ENCODE peak calls at places on chromosome 18, in nine cellular contexts. One of them, this sample, is unnamed.
A peak's percentile ranks its signal among the peaks of the same experiment; 100 is the strongest.

GRCh38 chr18:45658756-45659155 is 43.5 kb downstream of the SLC14A2 start:
- DNase-seq in IMR-90: peak; percentile 48
- DNase-seq in osteoblast: peak; percentile 88
- DNase-seq in cardiac muscle cell: no peak
- DNase-seq in A549: no peak
- DNase-seq in left ventricle myocardium inferior: no peak
- DNase-seq in OCI-LY7: no peak
- DNase-seq in H9: no peak
- DNase-seq in tibial artery: no peak
- DNase-seq in this sample: no peak

GRCh38 chr18:27862056-27862682 is 314.8 kb downstream of the CDH2 start:
- DNase-seq in IMR-90: no peak
- DNase-seq in osteoblast: no peak
- DNase-seq in cardiac muscle cell: no peak
- DNase-seq in A549: no peak
- DNase-seq in left ventricle myocardium inferior: no peak
- DNase-seq in OCI-LY7: no peak
- DNase-seq in H9: no peak
- DNase-seq in tibial artery: no peak
- DNase-seq in this sample: no peak

GRCh38 chr18:12304351-12305210 is 3.5 kb upstream of the TUBB6 start:
- DNase-seq in IMR-90: peak; percentile 82
- DNase-seq in osteoblast: no peak
- DNase-seq in cardiac muscle cell: no peak
- DNase-seq in A549: no peak
- DNase-seq in left ventricle myocardium inferior: no peak
- DNase-seq in OCI-LY7: no peak
- DNase-seq in H9: no peak
- DNase-seq in tibial artery: no peak
- DNase-seq in this sample: no peak

GRCh38 chr18:36492604-36493329 is 195.3 kb downstream of the FHOD3 start:
- DNase-seq in IMR-90: no peak
- DNase-seq in osteoblast: no peak
- DNase-seq in cardiac muscle cell: no peak
- DNase-seq in A549: no peak
- DNase-seq in left ventricle myocardium inferior: no peak
- DNase-seq in OCI-LY7: no peak
- DNase-seq in H9: no peak
- DNase-seq in tibial artery: no peak
- DNase-seq in this sample: no peak

GRCh38 chr18:45926691-45927090 is 40.4 kb downstream of the EPG5 start:
- DNase-seq in IMR-90: no peak
- DNase-seq in osteoblast: no peak
- DNase-seq in cardiac muscle cell: no peak
- DNase-seq in A549: no peak
- DNase-seq in left ventricle myocardium inferior: no peak
- DNase-seq in OCI-LY7: no peak
- DNase-seq in H9: no peak
- DNase-seq in tibial artery: no peak
- DNase-seq in this sample: no peak

GRCh38 chr18:48027401-48027931 is 97.0 kb upstream of the SMAD2 start:
- DNase-seq in IMR-90: no peak
- DNase-seq in osteoblast: no peak
- DNase-seq in cardiac muscle cell: no peak
- DNase-seq in A549: no peak
- DNase-seq in left ventricle myocardium inferior: no peak
- DNase-seq in OCI-LY7: no peak
- DNase-seq in H9: no peak
- DNase-seq in tibial artery: peak; percentile 67
- DNase-seq in this sample: no peak

GRCh38 chr18:6607348-6607747 is 122.2 kb upstream of the ARHGAP28 start:
- DNase-seq in IMR-90: no peak
- DNase-seq in osteoblast: no peak
- DNase-seq in cardiac muscle cell: no peak
- DNase-seq in A549: no peak
- DNase-seq in left ventricle myocardium inferior: no peak
- DNase-seq in OCI-LY7: no peak
- DNase-seq in H9: no peak
- DNase-seq in tibial artery: no peak
- DNase-seq in this sample: no peak

GRCh38 chr18:48663931-48664847 is 125.4 kb downstream of the CTIF start:
- DNase-seq in IMR-90: peak; percentile 36
- DNase-seq in osteoblast: peak; percentile 97
- DNase-seq in cardiac muscle cell: peak; percentile 68
- DNase-seq in A549: peak; percentile 39
- DNase-seq in left ventricle myocardium inferior: peak; percentile 71
- DNase-seq in OCI-LY7: peak; percentile 25
- DNase-seq in H9: peak; percentile 85
- DNase-seq in tibial artery: peak; percentile 52
- DNase-seq in this sample: peak; percentile 68

GRCh38 chr18:10432781-10433180 is 21.7 kb upstream of the APCDD1 start:
- DNase-seq in IMR-90: no peak
- DNase-seq in osteoblast: no peak
- DNase-seq in cardiac muscle cell: no peak
- DNase-seq in A549: no peak
- DNase-seq in left ventricle myocardium inferior: no peak
- DNase-seq in OCI-LY7: no peak
- DNase-seq in H9: no peak
- DNase-seq in tibial artery: peak; percentile 28
- DNase-seq in this sample: no peak

GRCh38 chr18:46916551-46917107 is 678 bp downstream of the PIAS2 start:
- DNase-seq in IMR-90: peak; percentile 36
- DNase-seq in osteoblast: peak; percentile 93
- DNase-seq in cardiac muscle cell: no peak
- DNase-seq in A549: peak; percentile 14
- DNase-seq in left ventricle myocardium inferior: no peak
- DNase-seq in OCI-LY7: peak; percentile 42
- DNase-seq in H9: peak; percentile 39
- DNase-seq in tibial artery: no peak
- DNase-seq in this sample: peak; percentile 19

GRCh38 chr18:12768622-12769021 is 65.8 kb downstream of the PSMG2 start:
- DNase-seq in IMR-90: peak; percentile 50
- DNase-seq in osteoblast: peak; percentile 91
- DNase-seq in cardiac muscle cell: no peak
- DNase-seq in A549: no peak
- DNase-seq in left ventricle myocardium inferior: no peak
- DNase-seq in OCI-LY7: no peak
- DNase-seq in H9: no peak
- DNase-seq in tibial artery: no peak
- DNase-seq in this sample: no peak

GRCh38 chr18:31513189-31513907 is 15.4 kb downstream of the DSG2 start:
- DNase-seq in IMR-90: peak; percentile 48
- DNase-seq in osteoblast: no peak
- DNase-seq in cardiac muscle cell: no peak
- DNase-seq in A549: peak; percentile 67
- DNase-seq in left ventricle myocardium inferior: no peak
- DNase-seq in OCI-LY7: no peak
- DNase-seq in H9: no peak
- DNase-seq in tibial artery: no peak
- DNase-seq in this sample: no peak

GRCh38 chr18:41038071-41038470 is 917.0 kb upstream of the PIK3C3 start:
- DNase-seq in IMR-90: peak; percentile 39
- DNase-seq in osteoblast: no peak
- DNase-seq in cardiac muscle cell: no peak
- DNase-seq in A549: no peak
- DNase-seq in left ventricle myocardium inferior: no peak
- DNase-seq in OCI-LY7: no peak
- DNase-seq in H9: no peak
- DNase-seq in tibial artery: no peak
- DNase-seq in this sample: no peak

GRCh38 chr18:56245856-56246575 is 392.4 kb downstream of the TXNL1 start:
- DNase-seq in IMR-90: peak; percentile 80
- DNase-seq in osteoblast: peak; percentile 29
- DNase-seq in cardiac muscle cell: no peak
- DNase-seq in A549: peak; percentile 5
- DNase-seq in left ventricle myocardium inferior: no peak
- DNase-seq in OCI-LY7: no peak
- DNase-seq in H9: no peak
- DNase-seq in tibial artery: no peak
- DNase-seq in this sample: no peak

GRCh38 chr18:49519041-49519971 is 32.3 kb upstream of the C18orf32 start:
- DNase-seq in IMR-90: no peak
- DNase-seq in osteoblast: no peak
- DNase-seq in cardiac muscle cell: peak; percentile 60
- DNase-seq in A549: no peak
- DNase-seq in left ventricle myocardium inferior: no peak
- DNase-seq in OCI-LY7: no peak
- DNase-seq in H9: no peak
- DNase-seq in tibial artery: no peak
- DNase-seq in this sample: no peak

DNA sequence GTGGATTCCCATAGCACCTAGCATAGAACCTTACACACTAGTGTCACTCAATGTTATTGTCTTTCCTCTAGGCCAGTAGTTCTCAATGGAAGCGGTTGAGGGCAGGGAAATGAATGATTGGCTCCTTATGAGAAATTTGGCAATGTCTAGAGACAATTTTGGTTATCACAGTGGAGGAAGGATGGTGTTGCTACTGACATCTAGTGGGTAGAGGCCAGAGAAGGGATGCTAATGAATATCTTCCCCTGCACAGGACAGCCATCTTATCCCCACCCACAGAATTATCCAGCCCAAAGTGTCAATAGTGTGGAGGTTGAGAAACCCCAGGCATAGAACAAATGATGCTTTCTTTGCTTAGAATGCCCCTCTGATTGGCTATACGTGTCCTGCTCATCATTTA is 15.8 kb downstream of the C18orf63 start:
- DNase-seq in IMR-90: peak; percentile 51
- DNase-seq in osteoblast: no peak
- DNase-seq in cardiac muscle cell: peak; percentile 11
- DNase-seq in A549: peak; percentile 46
- DNase-seq in left ventricle myocardium inferior: no peak
- DNase-seq in OCI-LY7: no peak
- DNase-seq in H9: no peak
- DNase-seq in tibial artery: no peak
- DNase-seq in this sample: no peak
- TF ChIP-seq CTCF in IMR-90: peak; percentile 60
- TF ChIP-seq CTCF in osteoblast: peak; percentile 61
- TF ChIP-seq CTCF in cardiac muscle cell: peak; percentile 67
- TF ChIP-seq CTCF in A549: peak; percentile 46
- TF ChIP-seq CTCF in left ventricle myocardium inferior: peak; percentile 59
- TF ChIP-seq CTCF in OCI-LY7: peak; percentile 19
- TF ChIP-seq CTCF in H9: peak; percentile 52
- TF ChIP-seq CTCF in tibial artery: no peak
- TF ChIP-seq CTCF in this sample: peak; percentile 31

GRCh38 chr18:80191907-80192652 is 55.2 kb downstream of the PARD6G start:
- DNase-seq in IMR-90: no peak
- DNase-seq in osteoblast: peak; percentile 27
- DNase-seq in cardiac muscle cell: no peak
- DNase-seq in A549: no peak
- DNase-seq in left ventricle myocardium inferior: no peak
- DNase-seq in OCI-LY7: no peak
- DNase-seq in H9: no peak
- DNase-seq in tibial artery: no peak
- DNase-seq in this sample: no peak

GRCh38 chr18:80194874-80195570 is 52.3 kb downstream of the PARD6G start:
- DNase-seq in IMR-90: no peak
- DNase-seq in osteoblast: no peak
- DNase-seq in cardiac muscle cell: no peak
- DNase-seq in A549: no peak
- DNase-seq in left ventricle myocardium inferior: no peak
- DNase-seq in OCI-LY7: no peak
- DNase-seq in H9: no peak
- DNase-seq in tibial artery: no peak
- DNase-seq in this sample: no peak

GRCh38 chr18:80191264-80191663 is 56.0 kb downstream of the PARD6G start:
- DNase-seq in IMR-90: no peak
- DNase-seq in osteoblast: no peak
- DNase-seq in cardiac muscle cell: no peak
- DNase-seq in A549: no peak
- DNase-seq in left ventricle myocardium inferior: no peak
- DNase-seq in OCI-LY7: no peak
- DNase-seq in H9: no peak
- DNase-seq in tibial artery: no peak
- DNase-seq in this sample: no peak

GRCh38 chr18:80193701-80194100 is 53.6 kb downstream of the PARD6G start:
- DNase-seq in IMR-90: no peak
- DNase-seq in osteoblast: no peak
- DNase-seq in cardiac muscle cell: no peak
- DNase-seq in A549: no peak
- DNase-seq in left ventricle myocardium inferior: no peak
- DNase-seq in OCI-LY7: no peak
- DNase-seq in H9: no peak
- DNase-seq in tibial artery: no peak
- DNase-seq in this sample: no peak

GRCh38 chr18:80192653-80193385 is 54.5 kb downstream of the PARD6G start:
- DNase-seq in IMR-90: no peak
- DNase-seq in osteoblast: peak; percentile 60
- DNase-seq in cardiac muscle cell: no peak
- DNase-seq in A549: no peak
- DNase-seq in left ventricle myocardium inferior: no peak
- DNase-seq in OCI-LY7: no peak
- DNase-seq in H9: no peak
- DNase-seq in tibial artery: no peak
- DNase-seq in this sample: no peak
- H3K27ac ChIP-seq in IMR-90: no peak overlapping the region
- H3K27ac ChIP-seq in osteoblast: no peak overlapping the region
- H3K27ac ChIP-seq in cardiac muscle cell: no peak overlapping the region
- H3K27ac ChIP-seq in A549: no peak overlapping the region
- H3K27ac ChIP-seq in left ventricle myocardium inferior: no peak overlapping the region
- H3K27ac ChIP-seq in OCI-LY7: no peak overlapping the region
- H3K27ac ChIP-seq in H9: no peak overlapping the region
- H3K27ac ChIP-seq in tibial artery: no peak overlapping the region
- H3K27ac ChIP-seq in this sample: no peak overlapping the region

GRCh38 chr18:9069482-9070059 is 32.9 kb upstream of the NDUFV2 start:
- DNase-seq in IMR-90: no peak
- DNase-seq in osteoblast: peak; percentile 17
- DNase-seq in cardiac muscle cell: no peak
- DNase-seq in A549: no peak
- DNase-seq in left ventricle myocardium inferior: no peak
- DNase-seq in OCI-LY7: peak; percentile 69
- DNase-seq in H9: no peak
- DNase-seq in tibial artery: no peak
- DNase-seq in this sample: no peak
- H3K4me1 ChIP-seq in IMR-90: peaks cover 2% of the 10 kb centered on the region
- H3K4me1 ChIP-seq in osteoblast: peaks cover 7% of the 10 kb centered on the region
- H3K4me1 ChIP-seq in cardiac muscle cell: no peaks in the 10 kb centered on the region
- H3K4me1 ChIP-seq in A549: peaks cover 12% of the 10 kb centered on the region
- H3K4me1 ChIP-seq in left ventricle myocardium inferior: peaks cover 6% of the 10 kb centered on the region
- H3K4me1 ChIP-seq in OCI-LY7: peaks cover 67% of the 10 kb centered on the region
- H3K4me1 ChIP-seq in H9: no peaks in the 10 kb centered on the region
- H3K4me1 ChIP-seq in tibial artery: peaks cover 5% of the 10 kb centered on the region
- H3K4me1 ChIP-seq in this sample: no peaks in the 10 kb centered on the region

GRCh38 chr18:58452392-58453166 is 176.3 kb downstream of the ALPK2 start:
- DNase-seq in IMR-90: no peak
- DNase-seq in osteoblast: peak; percentile 60
- DNase-seq in cardiac muscle cell: no peak
- DNase-seq in A549: no peak
- DNase-seq in left ventricle myocardium inferior: no peak
- DNase-seq in OCI-LY7: no peak
- DNase-seq in H9: no peak
- DNase-seq in tibial artery: no peak
- DNase-seq in this sample: no peak
- TF ChIP-seq CTCF in IMR-90: no peak
- TF ChIP-seq CTCF in osteoblast: no peak
- TF ChIP-seq CTCF in cardiac muscle cell: no peak
- TF ChIP-seq CTCF in A549: peak; percentile 12
- TF ChIP-seq CTCF in left ventricle myocardium inferior: no peak
- TF ChIP-seq CTCF in OCI-LY7: no peak
- TF ChIP-seq CTCF in H9: no peak
- TF ChIP-seq CTCF in tibial artery: no peak
- TF ChIP-seq CTCF in this sample: no peak